ENCODE peak calls at places on chromosomes 16 and 17, in four cellular contexts. One of them, this sample, is unnamed.

GRCh38 chr17:58995247-58995940 is 111.3 kb downstream of the TRIM37 start:
- DNase-seq in GM12878: no peak
- DNase-seq in HepG2: no peak
- DNase-seq in WTC11: no peak
- DNase-seq in this sample: no peak

GRCh38 chr17:40333781-40334453 is 24.9 kb downstream of the RARA start:
- DNase-seq in GM12878: no peak
- DNase-seq in WTC11: no peak
- DNase-seq in HepG2: no peak
- DNase-seq in this sample: no peak

GRCh38 chr16:75252946-75253911 is 1.8 kb upstream of the BCAR1 start:
- DNase-seq in WTC11: peak; percentile 85
- DNase-seq in HepG2: no peak
- DNase-seq in GM12878: no peak
- DNase-seq in this sample: no peak

GRCh38 chr17:58529275-58529674 is 14.8 kb upstream of the MTMR4 start:
- DNase-seq in HepG2: no peak
- DNase-seq in GM12878: no peak
- DNase-seq in WTC11: no peak
- DNase-seq in this sample: no peak

GRCh38 chr16:70658921-70659320 is 12.6 kb downstream of the IL34 start:
- DNase-seq in HepG2: no peak
- DNase-seq in GM12878: no peak
- DNase-seq in WTC11: no peak
- DNase-seq in this sample: no peak

GRCh38 chr17:69047368-69048263 is 13.1 kb downstream of the ABCA9 start:
- DNase-seq in GM12878: no peak
- DNase-seq in WTC11: no peak
- DNase-seq in HepG2: peak; percentile 100
- DNase-seq in this sample: peak; percentile 77

GRCh38 chr16:54928421-54929089 is 2.1 kb upstream of the IRX5 start:
- DNase-seq in HepG2: no peak
- DNase-seq in GM12878: no peak
- DNase-seq in WTC11: no peak
- DNase-seq in this sample: peak; percentile 73

GRCh38 chr16:77807-78443 is at the start of gene MPG:
- DNase-seq in WTC11: peak; percentile 75
- DNase-seq in HepG2: peak; percentile 60
- DNase-seq in GM12878: no peak
- DNase-seq in this sample: peak; percentile 99

GRCh38 chr17:17496189-17497064 is at the start of gene RASD1:
- DNase-seq in GM12878: no peak
- DNase-seq in WTC11: peak; percentile 82
- DNase-seq in HepG2: peak; percentile 59
- DNase-seq in this sample: peak; percentile 90

GRCh38 chr17:28901866-28902818 is 737 bp downstream of the DHRS13 start:
- DNase-seq in HepG2: no peak
- DNase-seq in WTC11: no peak
- DNase-seq in GM12878: no peak
- DNase-seq in this sample: peak; percentile 76

GRCh38 chr17:1878419-1879121 is 48.8 kb downstream of the RPA1 start:
- DNase-seq in GM12878: no peak
- DNase-seq in HepG2: no peak
- DNase-seq in WTC11: no peak
- DNase-seq in this sample: no peak

GRCh38 chr17:62950067-62950466 is 16.0 kb upstream of the TANC2 start:
- DNase-seq in HepG2: no peak
- DNase-seq in GM12878: no peak
- DNase-seq in WTC11: no peak
- DNase-seq in this sample: no peak

GRCh38 chr17:33438578-33438977 is 145.5 kb upstream of the ASIC2 start:
- DNase-seq in HepG2: no peak
- DNase-seq in WTC11: no peak
- DNase-seq in GM12878: no peak
- DNase-seq in this sample: peak; percentile 32

GRCh38 chr17:73293031-73293430 is 18.8 kb downstream of the CDC42EP4 start:
- DNase-seq in GM12878: no peak
- DNase-seq in HepG2: no peak
- DNase-seq in WTC11: no peak
- DNase-seq in this sample: no peak

GRCh38 chr16:15041260-15042011 is 14.4 kb downstream of the NTAN1 start:
- DNase-seq in HepG2: no peak
- DNase-seq in WTC11: peak; percentile 32
- DNase-seq in GM12878: no peak
- DNase-seq in this sample: peak; percentile 47

GRCh38 chr17:50502643-50502990 is 5.6 kb upstream of the MYCBPAP start:
- DNase-seq in HepG2: no peak
- DNase-seq in WTC11: no peak
- DNase-seq in GM12878: no peak
- DNase-seq in this sample: no peak

GRCh38 chr16:17448640-17449638 is 21.8 kb downstream of the XYLT1 start:
- DNase-seq in GM12878: no peak
- DNase-seq in WTC11: no peak
- DNase-seq in HepG2: no peak
- DNase-seq in this sample: no peak

GRCh38 chr17:68595496-68595895 is 5.7 kb downstream of the FAM20A start:
- DNase-seq in HepG2: no peak
- DNase-seq in GM12878: no peak
- DNase-seq in WTC11: no peak
- DNase-seq in this sample: no peak

GRCh38 chr17:4947411-4948165 is 742 bp downstream of the PFN1 start:
- DNase-seq in HepG2: peak; percentile 50
- DNase-seq in GM12878: no peak
- DNase-seq in WTC11: peak; percentile 59
- DNase-seq in this sample: peak; percentile 67

GRCh38 chr17:35537569-35538209 is at the start of gene SLFN12L:
- DNase-seq in HepG2: no peak
- DNase-seq in GM12878: no peak
- DNase-seq in WTC11: no peak
- DNase-seq in this sample: peak; percentile 55

GRCh38 chr17:61106354-61106753 is 293.3 kb upstream of the TBX2 start:
- DNase-seq in WTC11: no peak
- DNase-seq in GM12878: no peak
- DNase-seq in HepG2: peak; percentile 46
- DNase-seq in this sample: no peak

GRCh38 chr16:14307623-14308356 is 236.7 kb downstream of the MRTFB start:
- DNase-seq in HepG2: no peak
- DNase-seq in WTC11: no peak
- DNase-seq in GM12878: no peak
- DNase-seq in this sample: peak; percentile 37

GRCh38 chr17:45948881-45949624 is 50.0 kb upstream of the STH start:
- DNase-seq in GM12878: no peak
- DNase-seq in WTC11: peak; percentile 83
- DNase-seq in HepG2: peak; percentile 61
- DNase-seq in this sample: peak; percentile 88

GRCh38 chr17:17994770-17995169 is 22.1 kb downstream of the DRC3 start:
- DNase-seq in WTC11: no peak
- DNase-seq in GM12878: no peak
- DNase-seq in HepG2: no peak
- DNase-seq in this sample: no peak

GRCh38 chr17:39069114-39069756 is 82.2 kb downstream of the PLXDC1 start:
- DNase-seq in WTC11: no peak
- DNase-seq in HepG2: peak; percentile 46
- DNase-seq in GM12878: no peak
- DNase-seq in this sample: no peak

GRCh38 chr17:82737981-82738877 is 2.8 kb downstream of the FN3K start:
- DNase-seq in WTC11: no peak
- DNase-seq in GM12878: no peak
- DNase-seq in HepG2: peak; percentile 98
- DNase-seq in this sample: peak; percentile 81

GRCh38 chr17:43691317-43691693 is 29.6 kb upstream of the MEOX1 start:
- DNase-seq in WTC11: no peak
- DNase-seq in GM12878: no peak
- DNase-seq in HepG2: no peak
- DNase-seq in this sample: no peak

GRCh38 chr17:17175340-17175739 is 30.8 kb downstream of the PLD6 start:
- DNase-seq in GM12878: no peak
- DNase-seq in HepG2: no peak
- DNase-seq in WTC11: no peak
- DNase-seq in this sample: no peak

GRCh38 chr16:30896203-30896889 is at the start of gene CTF1:
- DNase-seq in GM12878: no peak
- DNase-seq in WTC11: peak; percentile 77
- DNase-seq in HepG2: peak; percentile 39
- DNase-seq in this sample: peak; percentile 82

GRCh38 chr17:726331-726919 is 6.0 kb upstream of the TLCD3A start:
- DNase-seq in GM12878: no peak
- DNase-seq in HepG2: no peak
- DNase-seq in WTC11: peak; percentile 23
- DNase-seq in this sample: no peak

GRCh38 chr17:7786866-7787265 is 47.2 kb upstream of the KDM6B start:
- DNase-seq in GM12878: no peak
- DNase-seq in WTC11: no peak
- DNase-seq in HepG2: no peak
- DNase-seq in this sample: no peak

GRCh38 chr17:7777017-7777416 is 57.0 kb upstream of the KDM6B start:
- DNase-seq in GM12878: no peak
- DNase-seq in WTC11: no peak
- DNase-seq in HepG2: no peak
- DNase-seq in this sample: no peak

GRCh38 chr17:7780736-7781135 is 53.3 kb upstream of the KDM6B start:
- DNase-seq in GM12878: no peak
- DNase-seq in HepG2: no peak
- DNase-seq in WTC11: no peak
- DNase-seq in this sample: no peak

GRCh38 chr17:7781467-7781866 is 52.5 kb upstream of the KDM6B start:
- DNase-seq in HepG2: peak; percentile 15
- DNase-seq in WTC11: no peak
- DNase-seq in GM12878: peak; percentile 43
- DNase-seq in this sample: no peak

GRCh38 chr17:7782237-7782636 is 51.8 kb upstream of the KDM6B start:
- DNase-seq in WTC11: no peak
- DNase-seq in GM12878: no peak
- DNase-seq in HepG2: no peak
- DNase-seq in this sample: no peak
- TF ChIP-seq CBFB in WTC11: no peak
- TF ChIP-seq CBFB in GM12878: no peak
- TF ChIP-seq CBFB in HepG2: no peak
- TF ChIP-seq CBFB in this sample: no peak

GRCh38 chr16:66954097-66954659 is 6.9 kb upstream of the CES3 start:
- DNase-seq in GM12878: peak; percentile 45
- DNase-seq in HepG2: peak; percentile 85
- DNase-seq in WTC11: peak; percentile 85
- DNase-seq in this sample: peak; percentile 84
- TF ChIP-seq CBFB in GM12878: no peak
- TF ChIP-seq CBFB in HepG2: no peak
- TF ChIP-seq CBFB in WTC11: no peak
- TF ChIP-seq CBFB in this sample: no peak

DNA sequence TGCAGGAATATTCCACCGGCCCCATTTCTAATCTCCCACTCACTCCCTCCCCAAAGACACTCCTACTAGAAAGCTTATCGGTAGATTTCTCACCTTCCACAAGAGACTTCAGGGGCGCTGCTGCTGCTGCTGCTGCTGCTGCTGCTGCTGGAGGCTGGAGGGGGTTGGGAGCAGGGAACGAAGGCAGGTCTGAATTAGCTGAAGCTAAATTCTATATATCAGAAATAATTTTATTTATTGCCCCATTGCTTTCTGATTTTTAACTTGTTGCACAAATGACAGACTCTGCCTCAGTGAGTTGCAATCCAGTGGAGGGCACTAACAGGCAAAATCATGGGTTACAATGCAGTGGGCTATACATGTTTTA is 25.8 kb upstream of the HLF start:
- DNase-seq in HepG2: peak; percentile 44
- DNase-seq in GM12878: no peak
- DNase-seq in WTC11: peak; percentile 36
- DNase-seq in this sample: peak; percentile 56
- TF ChIP-seq CBFB in HepG2: no peak
- TF ChIP-seq CBFB in GM12878: no peak
- TF ChIP-seq CBFB in WTC11: no peak
- TF ChIP-seq CBFB in this sample: no peak

GRCh38 chr16:72924487-72924886 is 123.4 kb downstream of the ZFHX3 start:
- DNase-seq in WTC11: no peak
- DNase-seq in HepG2: no peak
- DNase-seq in GM12878: no peak
- DNase-seq in this sample: no peak

GRCh38 chr16:72923757-72924156 is 124.2 kb downstream of the ZFHX3 start:
- DNase-seq in HepG2: no peak
- DNase-seq in WTC11: no peak
- DNase-seq in GM12878: no peak
- DNase-seq in this sample: no peak

GRCh38 chr16:72922714-72923113 is 125.2 kb downstream of the ZFHX3 start:
- DNase-seq in WTC11: no peak
- DNase-seq in HepG2: no peak
- DNase-seq in GM12878: no peak
- DNase-seq in this sample: no peak

GRCh38 chr16:72921106-72921505 is 126.8 kb downstream of the ZFHX3 start:
- DNase-seq in GM12878: no peak
- DNase-seq in HepG2: no peak
- DNase-seq in WTC11: no peak
- DNase-seq in this sample: no peak

DNA sequence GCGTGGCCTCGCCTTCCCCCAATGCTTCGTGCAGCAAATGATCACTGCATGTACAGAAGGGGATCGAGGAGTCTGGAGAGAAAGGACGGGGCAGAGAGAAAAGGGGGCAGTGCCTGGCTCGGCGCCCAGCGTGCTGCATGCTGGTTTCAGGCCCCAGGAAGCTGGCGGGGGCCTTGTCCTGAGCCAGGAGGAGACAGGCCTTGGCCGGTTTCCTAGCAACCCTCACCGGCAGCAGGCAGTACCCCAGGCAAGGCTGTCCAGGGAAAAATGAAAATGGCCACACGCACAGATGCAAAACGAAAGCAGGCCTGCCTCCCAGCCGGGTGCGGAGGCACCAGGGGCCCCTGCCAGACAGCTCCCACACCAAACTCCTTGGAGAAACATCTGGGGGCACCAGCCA is 126.3 kb downstream of the ZFHX3 start:
- DNase-seq in GM12878: no peak
- DNase-seq in WTC11: no peak
- DNase-seq in HepG2: no peak
- DNase-seq in this sample: no peak
- TF ChIP-seq CBFB in GM12878: no peak
- TF ChIP-seq CBFB in WTC11: no peak
- TF ChIP-seq CBFB in HepG2: no peak
- TF ChIP-seq CBFB in this sample: no peak

GRCh38 chr17:48615212-48615962 is at the start of gene HOXB8:
- DNase-seq in HepG2: no peak
- DNase-seq in GM12878: no peak
- DNase-seq in WTC11: no peak
- DNase-seq in this sample: no peak
- TF ChIP-seq CBFB in HepG2: no peak
- TF ChIP-seq CBFB in GM12878: no peak
- TF ChIP-seq CBFB in WTC11: no peak
- TF ChIP-seq CBFB in this sample: no peak

This sample was measured in K562.